ENCODE peak calls at places on chromosomes 5 and 9, in five cellular contexts. C is K562, N is HepG2, T is GM12878, V is H1. E is an unnamed sample.

GRCh38 chr5:97478513-97478912 is 295.5 kb upstream of the RIOK2 start:
- DNase-seq in C (no peak), N (no peak), T (no peak), V (no peak), E (no peak)

GRCh38 chr5:173410459-173411233 is 82.4 kb upstream of the STC2 start:
- DNase-seq in C (no peak), N (no peak), T (no peak), V (no peak), E (no peak)

GRCh38 chr9:114619205-114619758 is 8.2 kb downstream of the TMEM268 start:
- DNase-seq in C (no peak), N (no peak), T (no peak), V (no peak), E (no peak)

GRCh38 chr5:89729623-89730390 is 679.7 kb downstream of the CETN3 start:
- DNase-seq in C (peak; percentile 5), N (no peak), T (peak; percentile 34), V (no peak), E (peak; percentile 21)

GRCh38 chr5:172453206-172453985 is 929 bp downstream of the SH3PXD2B start:
- DNase-seq in C (no peak), N (peak; percentile 49), T (no peak), V (peak; percentile 72), E (peak; percentile 24)

GRCh38 chr5:168334161-168335094 is 43.0 kb downstream of the WWC1 start:
- DNase-seq in C (no peak), N (no peak), T (no peak), V (peak; percentile 64), E (no peak)

GRCh38 chr5:37777472-37778135 is 62.2 kb downstream of the GDNF start:
- DNase-seq in C (no peak), N (no peak), T (no peak), V (no peak), E (no peak)

GRCh38 chr5:159817262-159818029 is 98.8 kb upstream of the ADRA1B start:
- DNase-seq in C (no peak), N (no peak), T (no peak), V (no peak), E (no peak)

GRCh38 chr5:123571927-123572326 is 60.0 kb downstream of the CSNK1G3 start:
- DNase-seq in C (no peak), N (no peak), T (no peak), V (no peak), E (no peak)

GRCh38 chr5:112264666-112265065 is 154.4 kb downstream of the EPB41L4A start:
- DNase-seq in C (no peak), N (no peak), T (no peak), V (no peak), E (no peak)

GRCh38 chr5:169716287-169716686 is 79.2 kb downstream of the DOCK2 start:
- DNase-seq in C (no peak), N (no peak), T (no peak), V (no peak), E (no peak)

GRCh38 chr9:92728831-92729734 is 35.5 kb downstream of the BICD2 start:
- DNase-seq in C (no peak), N (peak; percentile 16), T (no peak), V (peak; percentile 39), E (no peak)

GRCh38 chr9:35935755-35936509 is 22.0 kb downstream of the OR2S2 start:
- DNase-seq in C (no peak), N (no peak), T (no peak), V (no peak), E (no peak)

GRCh38 chr5:26610581-26610980 is 427.8 kb downstream of the CDH9 start:
- DNase-seq in C (no peak), N (no peak), T (no peak), V (no peak), E (no peak)

GRCh38 chr5:176407456-176408244 is 8.7 kb downstream of the CLTB start:
- DNase-seq in C (no peak), N (no peak), T (no peak), V (no peak), E (no peak)

GRCh38 chr5:27818888-27819287 is 780.5 kb upstream of the CDH9 start:
- DNase-seq in C (no peak), N (no peak), T (no peak), V (no peak), E (no peak)

GRCh38 chr5:100643473-100643872 is 108.3 kb downstream of the FAM174A start:
- DNase-seq in C (no peak), N (no peak), T (no peak), V (no peak), E (no peak)

GRCh38 chr9:93091056-93091452 is 5.0 kb upstream of the CARD19 start:
- DNase-seq in C (no peak), N (no peak), T (no peak), V (no peak), E (no peak)

GRCh38 chr9:35840901-35841900 is 12.2 kb downstream of the TMEM8B start:
- DNase-seq in C (no peak), N (no peak), T (no peak), V (no peak), E (no peak)

GRCh38 chr9:123544007-123544827 is 188.2 kb downstream of the CRB2 start:
- DNase-seq in C (peak; percentile 55), N (peak; percentile 14), T (no peak), V (no peak), E (peak; percentile 12)

GRCh38 chr9:115548826-115549225 is 430.9 kb upstream of the TNC start:
- DNase-seq in C (no peak), N (no peak), T (no peak), V (no peak), E (no peak)

GRCh38 chr5:94748212-94748611 is 129.7 kb downstream of the SLF1 start:
- DNase-seq in C (no peak), N (no peak), T (no peak), V (no peak), E (no peak)

GRCh38 chr9:90825586-90825985 is 24.0 kb downstream of the SYK start:
- DNase-seq in C (no peak), N (no peak), T (no peak), V (no peak), E (no peak)

GRCh38 chr9:614421-614820 is 227.1 kb upstream of the DMRT1 start:
- DNase-seq in C (no peak), N (peak; percentile 65), T (no peak), V (no peak), E (no peak)

GRCh38 chr5:13731229-13731628 is 213.3 kb downstream of the DNAH5 start:
- DNase-seq in C (no peak), N (no peak), T (no peak), V (no peak), E (no peak)

GRCh38 chr9:76709020-76709419 is 55.2 kb upstream of the PCA3 start:
- DNase-seq in C (no peak), N (no peak), T (no peak), V (no peak), E (no peak)

GRCh38 chr9:129761901-129762359 is 9.1 kb upstream of the PTGES start:
- DNase-seq in C (no peak), N (no peak), T (no peak), V (no peak), E (no peak)

GRCh38 chr5:164876793-164877192 is 1371.4 kb downstream of the MAT2B start:
- DNase-seq in C (no peak), N (no peak), T (no peak), V (no peak), E (no peak)

GRCh38 chr5:36713541-36713940 is 107.1 kb downstream of the SLC1A3 start:
- DNase-seq in C (no peak), N (no peak), T (no peak), V (no peak), E (no peak)

GRCh38 chr5:140855772-140856674 is at the start of gene PCDHA10:
- DNase-seq in C (no peak), N (peak; percentile 6), T (no peak), V (no peak), E (peak; percentile 42)

GRCh38 chr5:860506-861150 is 9.8 kb upstream of the ZDHHC11 start:
- DNase-seq in C (no peak), N (no peak), T (no peak), V (no peak), E (no peak)

GRCh38 chr9:31542384-31543055 is 841.9 kb upstream of the ACO1 start:
- DNase-seq in C (no peak), N (peak; percentile 12), T (peak; percentile 26), V (no peak), E (no peak)

GRCh38 chr5:161167001-161167765 is 315.2 kb upstream of the ATP10B start:
- DNase-seq in C (no peak), N (no peak), T (no peak), V (no peak), E (no peak)
- TF ChIP-seq SRF in C (no peak), N (no peak), T (no peak), V (no peak), E (no peak)

DNA sequence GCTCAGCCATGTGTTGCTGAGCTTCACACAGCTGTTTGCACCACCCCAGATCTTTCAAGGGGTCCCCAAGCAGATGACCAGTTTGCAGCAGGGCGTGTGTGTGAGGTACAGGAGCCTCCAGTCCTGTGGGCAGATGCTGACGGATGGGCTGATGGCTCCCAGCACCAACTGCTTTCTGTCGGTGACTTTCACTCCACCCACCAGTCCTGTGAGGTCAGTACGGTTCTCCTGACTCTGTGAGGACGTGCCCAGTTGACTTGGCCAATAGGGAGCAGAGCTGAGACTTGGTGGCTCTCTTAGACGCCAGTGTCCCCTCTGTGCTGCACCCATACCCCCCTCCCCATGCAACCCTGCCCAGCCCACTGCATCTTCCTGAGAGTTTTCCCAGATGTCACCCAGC is 19.7 kb downstream of the COL5A1 start:
- DNase-seq in C (no peak), N (no peak), T (no peak), V (no peak), E (no peak)
- H4K20me1 ChIP-seq in C (no peaks in the 10 kb centered on the region), N (no peaks in the 10 kb centered on the region), T (no peaks in the 10 kb centered on the region), V (peaks cover 2% of the 10 kb centered on the region), E (no peaks in the 10 kb centered on the region)

GRCh38 chr9:105206821-105207699 is 37.4 kb upstream of the SLC44A1 start:
- DNase-seq in C (no peak), N (no peak), T (no peak), V (no peak), E (no peak)

GRCh38 chr9:105204416-105204815 is 40.0 kb upstream of the SLC44A1 start:
- DNase-seq in C (no peak), N (no peak), T (no peak), V (no peak), E (no peak)

DNA sequence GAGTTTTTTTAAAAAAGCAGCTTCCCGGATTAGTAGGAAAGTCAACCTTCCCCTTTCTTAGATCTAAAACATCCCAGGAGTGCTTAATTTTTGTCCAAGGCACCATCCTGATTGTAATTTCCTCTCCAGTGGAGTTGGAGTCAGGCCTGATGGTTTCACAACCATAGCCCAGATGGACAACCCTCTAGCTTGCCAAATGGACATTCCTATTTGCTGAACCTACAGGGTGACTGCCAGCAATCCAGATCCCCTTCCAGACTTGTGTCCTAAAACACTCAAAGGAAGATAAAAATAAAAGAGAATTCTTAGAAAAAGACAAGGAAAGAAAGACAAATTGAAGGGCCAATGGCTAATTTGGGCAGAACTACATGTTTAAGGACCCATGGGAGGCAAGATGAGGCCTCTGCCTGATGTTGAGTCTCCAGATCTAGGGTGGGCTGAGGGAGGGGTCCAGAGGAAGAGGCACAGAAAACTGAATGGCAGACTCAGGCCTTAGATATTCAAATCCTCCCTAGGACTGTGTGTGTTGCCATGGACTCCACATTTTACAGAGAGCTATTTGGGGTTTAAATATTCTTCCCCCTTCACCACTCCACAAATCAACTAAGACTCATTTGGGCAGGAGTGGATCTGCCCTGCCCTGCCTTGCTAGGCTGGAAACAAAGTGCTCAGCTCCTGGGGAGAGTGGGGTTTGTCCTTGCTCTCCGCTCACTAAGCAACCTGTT is 38.5 kb upstream of the SLC44A1 start:
- DNase-seq in C (no peak), N (no peak), T (no peak), V (no peak), E (no peak)
- TF ChIP-seq SRF in C (no peak), N (no peak), T (no peak), V (no peak), E (no peak)

GRCh38 chr5:138536665-138537315 is 6.2 kb downstream of the ETF1 start:
- DNase-seq in C (peak; percentile 35), N (peak; percentile 43), T (no peak), V (peak; percentile 43), E (no peak)
- H4K20me1 ChIP-seq in C (peaks cover 39% of the 10 kb centered on the region), N (peaks cover 30% of the 10 kb centered on the region), T (no peaks in the 10 kb centered on the region), V (peaks cover 18% of the 10 kb centered on the region), E (peaks cover 69% of the 10 kb centered on the region)